ENCODE peak calls at places on chromosome 16, in eight cellular contexts. R is heart left ventricle, Y is spleen, U is K562, G is prostate gland, E is A549, D is IMR-90, O is esophagus squamous epithelium. S is an unnamed sample.

GRCh38 chr16:10181196-10182162 is 749 bp downstream of the GRIN2A start:
- DNase-seq in R (peak), G (peak), Y (peak), O (no peak), U (peak), E (peak), D (peak), S (peak)

GRCh38 chr16:1272453-1273198 is 16.8 kb downstream of the TPSD1 start:
- DNase-seq in D (no peak), E (no peak), R (no peak), G (no peak), Y (peak), O (no peak), U (no peak), S (no peak)

GRCh38 chr16:87149051-87149450 is 168.1 kb downstream of the C16orf95 start:
- DNase-seq in G (no peak), R (no peak), D (peak), Y (no peak), E (no peak), O (no peak), U (no peak), S (no peak)

GRCh38 chr16:87465306-87465705 is 27.5 kb downstream of the ZCCHC14 start:
- DNase-seq in Y (no peak), E (no peak), G (peak), R (peak), O (peak), D (peak), U (peak), S (peak)

GRCh38 chr16:11312718-11313492 is 31.8 kb upstream of the PRM1 start:
- DNase-seq in D (peak), E (peak), R (no peak), G (no peak), Y (no peak), U (peak), O (no peak), S (no peak)

GRCh38 chr16:88772871-88773811 is 11.9 kb downstream of the PIEZO1 start:
- DNase-seq in D (peak), E (no peak), Y (no peak), U (peak), R (peak), O (no peak), G (no peak), S (no peak)

GRCh38 chr16:86758932-86759331 is 180.6 kb downstream of the FOXL1 start:
- DNase-seq in U (no peak), G (no peak), D (no peak), Y (peak), O (no peak), R (no peak), E (no peak), S (no peak)

GRCh38 chr16:14151256-14152030 is 80.3 kb downstream of the MRTFB start:
- DNase-seq in U (no peak), O (no peak), G (peak), E (peak), Y (no peak), D (no peak), R (peak), S (no peak)

GRCh38 chr16:3787924-3788661 is 70.8 kb upstream of the TRAP1 start:
- DNase-seq in R (no peak), Y (no peak), E (no peak), D (no peak), G (no peak), O (no peak), U (no peak), S (no peak)

GRCh38 chr16:1494129-1494640 is 1.0 kb downstream of the TELO2 start:
- DNase-seq in G (peak), E (peak), Y (peak), D (peak), U (peak), R (peak), O (no peak), S (no peak)

GRCh38 chr16:24845726-24846547 is at the start of gene SLC5A11:
- DNase-seq in D (no peak), G (no peak), O (no peak), Y (no peak), U (no peak), E (no peak), R (no peak), S (no peak)

GRCh38 chr16:2194852-2195315 is 1.5 kb downstream of the CASKIN1 start:
- DNase-seq in D (peak), U (peak), Y (no peak), O (no peak), G (peak), E (peak), R (no peak), S (no peak)

GRCh38 chr16:58127634-58128033 is 1.5 kb downstream of the CFAP20 start:
- DNase-seq in G (no peak), O (no peak), E (no peak), D (no peak), R (no peak), Y (no peak), U (no peak), S (no peak)

GRCh38 chr16:80427800-80428199 is 113.0 kb upstream of the DYNLRB2 start:
- DNase-seq in E (no peak), Y (no peak), U (no peak), D (no peak), R (no peak), O (no peak), G (no peak), S (no peak)

GRCh38 chr16:89697161-89697615 is 4.3 kb downstream of the SPATA2L start:
- DNase-seq in Y (no peak), E (no peak), D (no peak), U (no peak), G (no peak), O (no peak), R (no peak), S (no peak)

GRCh38 chr16:54216268-54217187 is 70.1 kb downstream of the IRX3 start:
- DNase-seq in G (no peak), O (no peak), D (no peak), Y (no peak), U (no peak), E (no peak), R (peak), S (no peak)

GRCh38 chr16:22161999-22162657 is at the start of gene SDR42E2:
- DNase-seq in Y (no peak), O (no peak), R (no peak), G (no peak), D (no peak), U (peak), E (no peak), S (no peak)

GRCh38 chr16:58031016-58031800 is 5.7 kb downstream of the MMP15 start:
- DNase-seq in R (no peak), Y (no peak), U (no peak), O (no peak), E (no peak), G (no peak), D (no peak), S (peak)

GRCh38 chr16:53829186-53829747 is 125.3 kb downstream of the FTO start:
- DNase-seq in U (no peak), G (no peak), O (no peak), R (no peak), E (no peak), D (peak), Y (no peak), S (no peak)

GRCh38 chr16:19130852-19131808 is 17.4 kb downstream of the ITPRIPL2 start:
- DNase-seq in O (no peak), E (peak), U (no peak), D (peak), G (peak), R (peak), Y (no peak), S (no peak)

GRCh38 chr16:48126801-48127644 is 28.8 kb downstream of the ABCC12 start:
- DNase-seq in G (peak), D (peak), O (no peak), Y (no peak), E (peak), R (no peak), U (no peak), S (no peak)

GRCh38 chr16:66662445-66663194 is 33.9 kb downstream of the CMTM4 start:
- DNase-seq in E (peak), G (no peak), O (no peak), R (no peak), D (peak), Y (no peak), U (peak), S (no peak)

GRCh38 chr16:89565506-89566372 is 5.3 kb downstream of the RPL13 start:
- DNase-seq in G (peak), R (no peak), D (peak), E (peak), U (peak), Y (peak), O (no peak), S (peak)

GRCh38 chr16:19005561-19006445 is 22.1 kb downstream of the TMC7 start:
- DNase-seq in E (peak), R (peak), G (no peak), D (peak), Y (peak), U (no peak), O (peak), S (no peak)

GRCh38 chr16:19776147-19776546 is 58.1 kb downstream of the IQCK start:
- DNase-seq in Y (no peak), G (no peak), D (no peak), E (no peak), U (no peak), O (no peak), R (no peak), S (no peak)

GRCh38 chr16:88800277-88800592 is 3.4 kb upstream of the CDT1 start:
- DNase-seq in G (no peak), D (no peak), O (no peak), R (no peak), Y (no peak), E (no peak), U (no peak), S (no peak)

GRCh38 chr16:10926094-10926493 is 16.2 kb downstream of the DEXI start:
- DNase-seq in D (no peak), R (no peak), Y (no peak), U (no peak), O (no peak), G (no peak), E (no peak), S (no peak)

DNA sequence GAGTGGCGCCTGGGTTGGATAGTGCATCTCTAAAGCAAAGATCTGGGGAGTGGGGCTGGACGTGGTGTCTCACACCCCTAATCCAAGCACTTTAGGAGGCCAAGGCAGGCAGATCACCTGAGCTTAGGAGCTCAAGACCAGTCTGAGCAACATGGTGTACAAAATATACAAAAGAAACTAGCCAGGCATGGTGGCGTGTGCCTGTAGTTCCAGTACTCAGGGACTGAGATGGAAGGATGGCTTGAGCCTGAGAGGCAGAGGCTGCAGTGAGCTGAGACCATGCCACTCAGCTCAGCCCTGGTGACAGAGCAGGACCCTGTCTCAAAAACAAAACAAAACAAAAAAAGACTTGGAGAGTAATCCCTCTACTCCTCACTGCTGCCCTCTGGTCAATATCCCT is 96.0 kb downstream of the ZFHX3 start:
- DNase-seq in Y (no peak), O (no peak), E (no peak), R (no peak), U (no peak), D (no peak), G (no peak), S (no peak)
- H3K27ac ChIP-seq in Y (no peak), O (no peak), E (no peak), R (peak), U (no peak), D (no peak), G (peak), S (no peak)

GRCh38 chr16:30535777-30536190 is 1.1 kb upstream of the ZNF747 start:
- DNase-seq in D (peak), Y (peak), E (peak), R (peak), U (peak), O (no peak), G (peak), S (peak)
- TF ChIP-seq POLR2A in D (no peak), Y (no peak), E (no peak), R (no peak), U (peak), O (no peak), G (peak), S (no peak)

DNA sequence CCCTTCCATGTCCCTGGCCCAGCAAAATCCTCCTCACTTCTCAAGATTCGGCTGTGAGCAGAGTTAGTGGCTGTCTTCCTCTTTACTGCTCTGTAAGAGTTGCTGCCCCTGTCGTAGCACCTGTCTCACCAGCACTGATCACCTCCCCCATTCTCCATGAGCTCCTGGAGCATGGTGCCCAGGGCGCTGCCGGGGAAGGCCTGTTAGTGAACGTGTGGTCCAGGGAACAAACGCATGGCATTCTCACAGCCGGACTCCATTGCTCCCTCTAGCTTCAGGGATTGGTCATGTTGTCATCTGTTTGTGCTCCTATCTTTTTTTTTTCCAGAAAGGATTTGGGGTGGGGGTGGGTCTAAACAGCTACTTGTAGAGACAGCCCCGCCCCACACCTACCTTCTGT is 141.2 kb downstream of the CMIP start:
- DNase-seq in O (no peak), U (peak), R (no peak), Y (no peak), G (no peak), E (peak), D (no peak), S (no peak)
- TF ChIP-seq CTCF in O (no peak), U (peak), R (no peak), Y (no peak), G (peak), E (peak), D (peak), S (no peak)

DNA sequence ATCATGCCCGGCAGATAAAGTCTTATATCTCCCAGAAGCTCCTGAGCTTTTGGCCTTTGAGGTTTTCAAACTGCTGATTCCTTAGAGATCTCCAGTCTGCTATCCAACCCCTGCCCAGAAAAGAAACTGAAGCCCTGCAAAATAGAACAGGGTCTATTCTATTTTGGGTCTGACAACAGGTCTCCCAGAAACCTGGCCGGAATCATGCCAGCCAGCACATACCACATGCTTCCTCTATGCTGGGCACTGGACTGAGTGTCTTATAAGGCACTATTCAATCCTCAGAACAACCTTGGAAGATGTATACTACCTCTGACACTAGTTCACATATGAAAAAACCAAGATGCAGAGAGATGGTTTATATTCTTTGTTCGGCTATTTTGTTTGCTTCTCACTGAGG is 21.3 kb upstream of the GFOD2 start:
- DNase-seq in Y (no peak), D (no peak), O (no peak), E (no peak), U (no peak), R (no peak), G (no peak), S (no peak)
- H3K27ac ChIP-seq in Y (no peak), D (no peak), O (no peak), E (no peak), U (peak), R (no peak), G (no peak), S (no peak)

GRCh38 chr16:85448557-85449194 is 164.4 kb upstream of the GSE1 start:
- DNase-seq in R (no peak), Y (peak), G (no peak), U (no peak), O (no peak), D (no peak), E (no peak), S (peak)
- TF ChIP-seq POLR2A in R (no peak), Y (no peak), G (no peak), U (no peak), O (no peak), D (no peak), E (no peak), S (no peak)

DNA sequence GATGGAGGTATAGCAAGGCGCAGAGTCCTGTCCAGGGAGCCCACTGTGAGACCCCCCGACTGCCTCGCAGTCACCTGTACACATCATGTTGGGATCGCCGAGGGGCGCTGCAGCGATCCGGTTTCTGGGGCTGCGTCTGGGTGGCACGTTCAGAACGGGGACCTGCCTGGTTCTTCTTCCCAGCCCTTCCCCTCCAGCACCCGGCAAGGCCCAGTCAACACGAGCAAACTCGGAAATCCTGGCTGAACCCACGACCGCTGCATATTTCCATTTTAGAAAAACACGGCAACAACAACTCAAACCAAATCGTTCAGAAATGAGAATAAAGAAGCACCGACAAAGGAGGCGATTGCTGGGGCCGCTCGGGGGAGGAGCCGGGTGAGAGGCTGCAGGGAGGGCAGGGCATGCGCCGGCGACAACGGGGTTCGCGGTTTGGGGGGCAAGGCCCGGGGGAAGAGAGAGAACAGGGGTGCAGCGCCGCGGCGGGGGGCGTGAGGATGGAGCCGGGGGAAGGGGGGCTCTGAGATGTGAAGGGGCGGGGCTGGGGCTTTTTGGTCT is 597 bp downstream of the HSDL1 start:
- DNase-seq in E (peak), R (no peak), D (peak), Y (peak), U (peak), O (no peak), G (peak), S (peak)
- TF ChIP-seq CTCF in E (no peak), R (no peak), D (no peak), Y (no peak), U (peak), O (no peak), G (no peak), S (no peak)

DNA sequence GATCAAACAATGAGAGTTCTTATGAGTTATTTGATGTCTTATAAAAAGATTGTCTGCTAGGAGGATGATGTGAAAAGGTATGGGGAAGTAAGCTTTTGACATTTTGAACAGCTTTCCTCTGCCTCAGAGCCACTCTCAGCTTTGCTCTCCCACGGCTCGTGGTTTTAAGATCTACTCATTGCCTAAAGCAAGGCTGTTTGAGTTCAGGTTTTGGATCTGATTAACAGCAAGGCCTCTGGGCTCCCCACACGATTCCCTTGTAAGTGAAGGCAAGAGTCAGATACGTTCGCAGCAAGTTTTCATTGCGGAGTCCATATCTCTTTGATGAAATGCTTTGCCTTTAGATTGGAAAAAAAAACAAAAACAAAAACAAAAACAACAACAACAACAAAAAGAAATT is 515.0 kb upstream of the SALL1 start:
- DNase-seq in Y (no peak), E (no peak), G (no peak), O (no peak), R (no peak), D (no peak), U (no peak), S (no peak)
- H3K27ac ChIP-seq in Y (no peak), E (no peak), G (no peak), O (no peak), R (no peak), D (no peak), U (no peak), S (no peak)

GRCh38 chr16:101586-101985 is 23.6 kb downstream of the MPG start:
- DNase-seq in U (no peak), R (no peak), D (no peak), G (no peak), Y (no peak), E (no peak), O (no peak), S (no peak)

GRCh38 chr16:97822-98221 is 19.8 kb downstream of the MPG start:
- DNase-seq in Y (peak), D (peak), G (no peak), R (no peak), U (no peak), E (no peak), O (no peak), S (no peak)

GRCh38 chr16:92431-93339 is 14.7 kb downstream of the MPG start:
- DNase-seq in E (no peak), O (no peak), Y (no peak), D (no peak), R (no peak), G (no peak), U (no peak), S (peak)

GRCh38 chr16:100989-101388 is 23.0 kb downstream of the MPG start:
- DNase-seq in Y (peak), U (no peak), G (no peak), O (no peak), E (no peak), R (no peak), D (no peak), S (no peak)

GRCh38 chr16:96935-97381 is 18.9 kb downstream of the MPG start:
- DNase-seq in G (peak), R (peak), D (peak), Y (peak), E (peak), O (no peak), U (peak), S (peak)
- TF ChIP-seq POLR2A in G (peak), R (no peak), D (peak), Y (no peak), E (no peak), O (no peak), U (peak), S (no peak)

GRCh38 chr16:55283776-55284717 is 40.0 kb upstream of the IRX6 start:
- DNase-seq in D (no peak), E (no peak), Y (no peak), G (no peak), R (no peak), O (no peak), U (no peak), S (no peak)

GRCh38 chr16:55284718-55285099 is 39.3 kb upstream of the IRX6 start:
- DNase-seq in E (no peak), U (no peak), Y (no peak), D (no peak), G (no peak), R (no peak), O (no peak), S (no peak)

GRCh38 chr16:55282441-55282840 is 41.6 kb upstream of the IRX6 start:
- DNase-seq in G (no peak), E (no peak), Y (no peak), D (no peak), O (no peak), U (no peak), R (no peak), S (no peak)

GRCh38 chr16:55280622-55281021 is 43.4 kb upstream of the IRX6 start:
- DNase-seq in Y (no peak), G (no peak), U (no peak), O (no peak), D (no peak), R (no peak), E (no peak), S (no peak)

GRCh38 chr16:55285586-55285985 is 38.4 kb upstream of the IRX6 start:
- DNase-seq in O (no peak), D (no peak), G (no peak), Y (no peak), R (no peak), E (no peak), U (no peak), S (no peak)
- TF ChIP-seq CTCF in O (no peak), D (no peak), G (no peak), Y (no peak), R (no peak), E (no peak), U (no peak), S (no peak)